ENCODE peak calls at places on chromosomes 4 and X, in seven cellular contexts. W, M, I, T, D, U and A are unnamed samples.

GRCh38 chr4:69658133-69658532 is 5.1 kb upstream of the UGT2A1 start:
- DNase-seq in W (no peak), U (no peak), I (no peak), D (no peak), M (no peak), T (no peak), A (no peak)

GRCh38 chr4:88452941-88453340 is 4.0 kb upstream of the HERC5 start:
- DNase-seq in D (no peak), W (no peak), U (no peak), M (no peak), I (no peak), T (no peak), A (no peak)

GRCh38 chrX:115713465-115713864 is 152.5 kb downstream of the PLS3 start:
- DNase-seq in I (no peak), M (no peak), U (no peak), D (no peak), T (no peak), W (no peak), A (no peak)

GRCh38 chr4:25172964-25173917 is 13.0 kb upstream of the SEPSECS start:
- DNase-seq in I (peak; percentile 98), W (peak; percentile 89), T (no peak), M (peak; percentile 99), D (no peak), U (peak; percentile 62), A (no peak)

GRCh38 chrX:134171661-134172587 is 65.1 kb upstream of the CCDC160 start:
- DNase-seq in M (no peak), W (no peak), I (peak; percentile 6), U (peak; percentile 40), D (peak; percentile 13), T (peak; percentile 66), A (peak; percentile 37)

GRCh38 chr4:109298279-109299010 is 4.0 kb downstream of the COL25A1 start:
- DNase-seq in T (peak; percentile 61), I (no peak), U (peak; percentile 41), W (no peak), D (no peak), M (no peak), A (no peak)

GRCh38 chr4:44257461-44257860 is 191.1 kb downstream of the KCTD8 start:
- DNase-seq in D (no peak), M (no peak), I (no peak), W (no peak), T (peak; percentile 24), U (no peak), A (no peak)

GRCh38 chr4:53478671-53479456 is 101.4 kb downstream of the FIP1L1 start:
- DNase-seq in M (peak; percentile 92), I (peak; percentile 60), W (no peak), D (no peak), T (no peak), U (no peak), A (no peak)

GRCh38 chr4:67871867-67872266 is 11.9 kb downstream of the TMPRSS11D start:
- DNase-seq in T (peak; percentile 53), W (peak; percentile 16), D (no peak), U (peak; percentile 58), I (peak; percentile 52), M (peak; percentile 59), A (peak; percentile 30)

GRCh38 chr4:141458501-141458900 is 177.9 kb upstream of the IL15 start:
- DNase-seq in M (no peak), U (no peak), T (no peak), W (peak; percentile 30), D (no peak), I (no peak), A (no peak)

GRCh38 chrX:68945603-68946228 is 116.9 kb downstream of the EFNB1 start:
- DNase-seq in I (peak; percentile 68), M (peak; percentile 52), U (no peak), W (no peak), T (peak; percentile 52), D (no peak), A (no peak)

GRCh38 chr4:145153181-145153903 is 27.0 kb downstream of the OTUD4 start:
- DNase-seq in W (no peak), T (no peak), I (no peak), M (no peak), U (no peak), D (no peak), A (no peak)

GRCh38 chr4:112381996-112382692 is 85.0 kb downstream of the ALPK1 start:
- DNase-seq in U (no peak), I (no peak), D (no peak), W (no peak), T (no peak), M (no peak), A (no peak)

GRCh38 chrX:46796574-46797191 is 37.8 kb upstream of the SLC9A7 start:
- DNase-seq in M (peak; percentile 70), D (peak; percentile 56), I (peak; percentile 61), W (no peak), U (peak; percentile 72), T (peak; percentile 69), A (peak; percentile 39)

DNA sequence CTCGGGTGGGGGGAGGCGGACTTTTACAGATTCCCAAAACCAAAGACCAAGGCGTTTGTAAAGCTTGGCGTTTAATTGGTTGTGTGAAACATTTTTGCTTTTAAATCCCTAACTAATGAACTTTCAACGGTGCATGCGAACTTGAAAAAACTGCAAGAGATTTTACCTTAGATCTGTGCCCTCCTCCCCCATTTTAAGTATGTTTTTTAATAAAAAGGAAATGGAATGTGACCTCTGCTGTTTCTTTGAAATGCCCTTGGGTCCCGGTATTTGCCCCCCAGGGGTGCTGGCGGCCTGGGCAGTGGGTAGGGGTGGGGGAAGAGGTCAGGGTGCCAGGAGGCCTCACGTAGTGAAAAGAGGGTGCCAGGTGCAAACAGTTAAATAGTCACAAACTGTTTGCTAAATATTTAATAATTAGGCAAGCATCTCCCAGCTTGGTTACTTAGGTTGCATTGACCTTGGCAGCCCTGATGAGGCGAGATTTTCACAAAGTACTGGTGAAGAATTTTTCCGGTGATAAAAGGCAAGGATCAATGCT is 209.8 kb downstream of the NWD2 start:
- DNase-seq in U (no peak), M (no peak), D (no peak), I (no peak), T (no peak), W (no peak), A (no peak)
- H3K4me3 ChIP-seq in U (peak overlapping the region; percentile 62), M (no peak overlapping the region), D (no peak overlapping the region), I (no peak overlapping the region), T (peak overlapping the region; percentile 78), W (peak overlapping the region; percentile 59), A (no peak overlapping the region)

DNA sequence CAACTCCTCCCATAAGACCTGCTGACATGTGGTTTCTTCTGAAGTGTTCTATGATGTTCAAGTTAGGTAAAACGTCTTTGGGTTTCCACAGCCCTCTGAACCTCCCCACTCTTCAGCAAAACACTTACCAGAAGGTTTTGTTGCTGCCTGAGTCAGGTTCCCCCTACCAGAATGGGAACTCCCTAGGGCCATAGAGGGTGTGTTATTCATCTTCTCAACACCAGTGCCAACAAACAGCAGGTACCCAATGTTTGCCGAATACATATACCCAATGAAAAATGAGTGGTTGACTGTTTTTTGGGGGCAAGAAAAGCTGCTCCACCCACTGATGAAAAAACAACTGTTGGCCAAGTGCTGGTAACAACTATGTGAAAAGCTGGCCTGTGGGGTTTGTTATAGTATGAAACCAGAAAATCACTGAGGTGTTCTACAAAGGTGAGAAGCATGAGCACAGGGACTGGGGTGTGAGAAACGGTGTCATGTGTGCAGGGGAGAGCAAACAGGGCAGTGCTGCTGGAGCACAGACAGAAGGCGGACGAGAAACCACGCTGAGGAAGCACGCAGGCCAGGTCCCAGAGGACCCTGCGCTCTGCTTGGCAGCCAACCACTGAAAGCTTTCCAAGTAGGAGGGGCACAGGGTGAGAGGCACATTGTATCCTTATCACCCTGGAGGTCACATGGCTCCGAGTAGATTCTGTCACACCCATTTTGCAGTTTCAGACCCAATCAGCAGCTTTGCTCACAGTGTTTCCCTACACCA is 28.8 kb downstream of the ATP8A1 start:
- DNase-seq in U (no peak), T (peak; percentile 12), I (no peak), D (peak; percentile 78), W (no peak), M (no peak), A (peak; percentile 54)
- H3K4me3 ChIP-seq in U (no peak overlapping the region), T (no peak overlapping the region), I (no peak overlapping the region), D (peak overlapping the region; percentile 38), W (no peak overlapping the region), M (no peak overlapping the region), A (no peak overlapping the region)

DNA sequence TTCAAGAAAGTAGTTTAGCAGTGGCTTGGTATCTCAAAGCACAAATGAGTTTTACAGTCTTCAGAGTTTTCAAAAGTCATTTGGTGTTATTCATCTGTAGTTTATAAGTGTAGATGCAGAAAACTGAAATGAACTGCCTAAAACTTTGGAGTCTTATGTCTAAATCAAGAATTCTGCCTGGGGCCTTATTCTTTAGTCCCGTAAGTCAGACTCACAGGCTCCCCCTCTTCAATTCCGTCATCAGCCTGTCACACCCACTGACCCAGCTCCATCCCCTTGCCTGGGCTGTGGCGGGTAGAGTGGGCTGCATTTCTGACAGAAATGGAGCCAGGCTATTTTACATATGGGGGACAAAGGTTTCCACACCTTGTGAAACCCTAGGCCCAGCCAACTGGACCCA is 44.3 kb downstream of the TSPAN5 start:
- DNase-seq in T (no peak), I (no peak), U (no peak), D (no peak), M (no peak), W (no peak), A (no peak)
- H3K4me3 ChIP-seq in T (no peak overlapping the region), I (no peak overlapping the region), U (no peak overlapping the region), D (no peak overlapping the region), M (no peak overlapping the region), W (no peak overlapping the region), A (no peak overlapping the region)

DNA sequence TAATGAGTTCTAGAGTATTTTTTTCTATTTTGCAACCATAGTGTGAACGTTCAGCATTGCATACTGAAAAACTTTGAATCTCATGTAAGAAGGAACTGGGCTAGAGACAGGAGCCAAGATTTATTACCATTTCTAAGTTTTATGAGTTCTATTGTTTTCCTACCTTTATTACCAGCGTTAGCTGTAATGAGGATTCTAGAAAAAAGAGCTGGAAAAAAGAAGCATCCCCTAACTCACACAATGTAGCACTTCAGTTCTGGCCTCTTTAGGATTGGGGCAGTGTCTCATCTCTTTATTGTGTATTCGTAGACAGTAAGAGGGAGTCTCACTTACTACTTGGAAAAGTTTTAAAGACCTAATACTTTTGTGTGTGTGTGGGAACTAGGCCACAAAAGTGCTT is 101.6 kb upstream of the TENM3 start:
- DNase-seq in D (no peak), I (no peak), U (no peak), W (no peak), T (no peak), M (no peak), A (no peak)
- H3K4me3 ChIP-seq in D (no peak overlapping the region), I (no peak overlapping the region), U (no peak overlapping the region), W (no peak overlapping the region), T (peak overlapping the region; percentile 88), M (no peak overlapping the region), A (no peak overlapping the region)

GRCh38 chr4:176273741-176274140 is 4.7 kb upstream of the ASB5 start:
- DNase-seq in W (no peak), M (peak; percentile 42), I (no peak), U (no peak), D (no peak), T (no peak), A (no peak)
- H3K4me3 ChIP-seq in W (no peak overlapping the region), M (no peak overlapping the region), I (no peak overlapping the region), U (no peak overlapping the region), D (no peak overlapping the region), T (no peak overlapping the region), A (no peak overlapping the region)